ENCODE peak calls at places on chromosomes 5 and 9, in ten cellular contexts. One of them, this sample, is unnamed.

GRCh38 chr9:131417264-131418142 is 23.6 kb downstream of the PRRC2B start:
- DNase-seq in progenitor cell of endocrine pancreas: no peak
- DNase-seq in colonic mucosa: no peak
- DNase-seq in spleen: no peak
- DNase-seq in fibroblast of the aortic adventitia: no peak
- DNase-seq in HepG2: no peak
- DNase-seq in GM13977: peak
- DNase-seq in fibroblast of mammary gland: no peak
- DNase-seq in ovary: no peak
- DNase-seq in BJ: no peak
- DNase-seq in this sample: no peak

GRCh38 chr9:136386018-136386417 is 12.5 kb upstream of the CARD9 start:
- DNase-seq in BJ: no peak
- DNase-seq in ovary: no peak
- DNase-seq in progenitor cell of endocrine pancreas: no peak
- DNase-seq in HepG2: no peak
- DNase-seq in fibroblast of mammary gland: peak
- DNase-seq in GM13977: no peak
- DNase-seq in spleen: no peak
- DNase-seq in colonic mucosa: no peak
- DNase-seq in fibroblast of the aortic adventitia: no peak
- DNase-seq in this sample: no peak

GRCh38 chr5:57537831-57538230 is 55.2 kb upstream of the ACTBL2 start:
- DNase-seq in spleen: no peak
- DNase-seq in HepG2: no peak
- DNase-seq in ovary: no peak
- DNase-seq in progenitor cell of endocrine pancreas: no peak
- DNase-seq in BJ: no peak
- DNase-seq in fibroblast of mammary gland: no peak
- DNase-seq in fibroblast of the aortic adventitia: no peak
- DNase-seq in GM13977: no peak
- DNase-seq in colonic mucosa: no peak
- DNase-seq in this sample: no peak

GRCh38 chr5:126003309-126003708 is 419.9 kb upstream of the GRAMD2B start:
- DNase-seq in spleen: no peak
- DNase-seq in ovary: peak
- DNase-seq in progenitor cell of endocrine pancreas: no peak
- DNase-seq in colonic mucosa: peak
- DNase-seq in fibroblast of mammary gland: peak
- DNase-seq in GM13977: no peak
- DNase-seq in fibroblast of the aortic adventitia: peak
- DNase-seq in HepG2: no peak
- DNase-seq in BJ: peak
- DNase-seq in this sample: no peak

GRCh38 chr9:84670106-84670800 is 724 bp downstream of the NTRK2 start:
- DNase-seq in progenitor cell of endocrine pancreas: peak
- DNase-seq in fibroblast of mammary gland: no peak
- DNase-seq in BJ: no peak
- DNase-seq in GM13977: peak
- DNase-seq in fibroblast of the aortic adventitia: no peak
- DNase-seq in ovary: peak
- DNase-seq in colonic mucosa: no peak
- DNase-seq in HepG2: no peak
- DNase-seq in spleen: peak
- DNase-seq in this sample: no peak

GRCh38 chr5:32264954-32265572 is 47.7 kb downstream of the MTMR12 start:
- DNase-seq in BJ: no peak
- DNase-seq in fibroblast of the aortic adventitia: no peak
- DNase-seq in spleen: no peak
- DNase-seq in GM13977: no peak
- DNase-seq in ovary: no peak
- DNase-seq in colonic mucosa: no peak
- DNase-seq in fibroblast of mammary gland: no peak
- DNase-seq in progenitor cell of endocrine pancreas: no peak
- DNase-seq in HepG2: no peak
- DNase-seq in this sample: no peak

GRCh38 chr9:135958485-135958884 is 2.7 kb downstream of the UBAC1 start:
- DNase-seq in GM13977: no peak
- DNase-seq in HepG2: no peak
- DNase-seq in ovary: no peak
- DNase-seq in colonic mucosa: no peak
- DNase-seq in spleen: no peak
- DNase-seq in progenitor cell of endocrine pancreas: no peak
- DNase-seq in fibroblast of the aortic adventitia: no peak
- DNase-seq in BJ: no peak
- DNase-seq in fibroblast of mammary gland: no peak
- DNase-seq in this sample: no peak

GRCh38 chr9:71766663-71767062 is 1.6 kb downstream of the CEMIP2 start:
- DNase-seq in fibroblast of the aortic adventitia: no peak
- DNase-seq in BJ: no peak
- DNase-seq in HepG2: peak
- DNase-seq in fibroblast of mammary gland: no peak
- DNase-seq in spleen: no peak
- DNase-seq in progenitor cell of endocrine pancreas: no peak
- DNase-seq in colonic mucosa: no peak
- DNase-seq in ovary: no peak
- DNase-seq in GM13977: peak
- DNase-seq in this sample: no peak

GRCh38 chr9:137580209-137580957 is 1.7 kb upstream of the DPH7 start:
- DNase-seq in BJ: no peak
- DNase-seq in spleen: no peak
- DNase-seq in GM13977: no peak
- DNase-seq in fibroblast of mammary gland: no peak
- DNase-seq in colonic mucosa: no peak
- DNase-seq in HepG2: no peak
- DNase-seq in progenitor cell of endocrine pancreas: no peak
- DNase-seq in fibroblast of the aortic adventitia: no peak
- DNase-seq in ovary: no peak
- DNase-seq in this sample: no peak

GRCh38 chr5:116669261-116670049 is 94.8 kb upstream of the SEMA6A start:
- DNase-seq in fibroblast of mammary gland: no peak
- DNase-seq in progenitor cell of endocrine pancreas: no peak
- DNase-seq in colonic mucosa: no peak
- DNase-seq in HepG2: no peak
- DNase-seq in BJ: no peak
- DNase-seq in ovary: no peak
- DNase-seq in spleen: no peak
- DNase-seq in GM13977: no peak
- DNase-seq in fibroblast of the aortic adventitia: no peak
- DNase-seq in this sample: no peak

GRCh38 chr9:133002147-133003070 is 23.9 kb downstream of the GFI1B start:
- DNase-seq in progenitor cell of endocrine pancreas: no peak
- DNase-seq in colonic mucosa: no peak
- DNase-seq in spleen: peak
- DNase-seq in HepG2: no peak
- DNase-seq in ovary: no peak
- DNase-seq in fibroblast of the aortic adventitia: no peak
- DNase-seq in fibroblast of mammary gland: no peak
- DNase-seq in GM13977: no peak
- DNase-seq in BJ: no peak
- DNase-seq in this sample: no peak

GRCh38 chr9:114995681-114996221 is 65.4 kb upstream of the TNFSF8 start:
- DNase-seq in progenitor cell of endocrine pancreas: no peak
- DNase-seq in ovary: no peak
- DNase-seq in GM13977: no peak
- DNase-seq in colonic mucosa: no peak
- DNase-seq in spleen: no peak
- DNase-seq in BJ: no peak
- DNase-seq in fibroblast of the aortic adventitia: no peak
- DNase-seq in HepG2: no peak
- DNase-seq in fibroblast of mammary gland: no peak
- DNase-seq in this sample: no peak

GRCh38 chr5:110321117-110321516 is 405.4 kb downstream of the TMEM232 start:
- DNase-seq in BJ: peak
- DNase-seq in spleen: no peak
- DNase-seq in GM13977: no peak
- DNase-seq in fibroblast of mammary gland: peak
- DNase-seq in fibroblast of the aortic adventitia: peak
- DNase-seq in HepG2: no peak
- DNase-seq in progenitor cell of endocrine pancreas: no peak
- DNase-seq in colonic mucosa: no peak
- DNase-seq in ovary: no peak
- DNase-seq in this sample: no peak

GRCh38 chr9:113678119-113678861 is 197.8 kb upstream of the ZNF618 start:
- DNase-seq in HepG2: no peak
- DNase-seq in GM13977: no peak
- DNase-seq in ovary: no peak
- DNase-seq in BJ: no peak
- DNase-seq in spleen: no peak
- DNase-seq in colonic mucosa: no peak
- DNase-seq in fibroblast of the aortic adventitia: no peak
- DNase-seq in progenitor cell of endocrine pancreas: no peak
- DNase-seq in fibroblast of mammary gland: no peak
- DNase-seq in this sample: no peak
- TF ChIP-seq CTCF in HepG2: no peak
- TF ChIP-seq CTCF in GM13977: no peak
- TF ChIP-seq CTCF in ovary: no peak
- TF ChIP-seq CTCF in BJ: no peak
- TF ChIP-seq CTCF in spleen: no peak
- TF ChIP-seq CTCF in colonic mucosa: no peak
- TF ChIP-seq CTCF in fibroblast of the aortic adventitia: no peak
- TF ChIP-seq CTCF in progenitor cell of endocrine pancreas: no peak
- TF ChIP-seq CTCF in fibroblast of mammary gland: no peak
- TF ChIP-seq CTCF in this sample: no peak

GRCh38 chr9:134861586-134862334 is 18.9 kb upstream of the FCN2 start:
- DNase-seq in HepG2: no peak
- DNase-seq in fibroblast of mammary gland: no peak
- DNase-seq in BJ: no peak
- DNase-seq in colonic mucosa: no peak
- DNase-seq in spleen: peak
- DNase-seq in fibroblast of the aortic adventitia: no peak
- DNase-seq in ovary: no peak
- DNase-seq in GM13977: no peak
- DNase-seq in progenitor cell of endocrine pancreas: no peak
- DNase-seq in this sample: no peak

GRCh38 chr9:134855231-134855899 is 25.2 kb upstream of the FCN2 start:
- DNase-seq in fibroblast of mammary gland: no peak
- DNase-seq in spleen: peak
- DNase-seq in progenitor cell of endocrine pancreas: no peak
- DNase-seq in fibroblast of the aortic adventitia: no peak
- DNase-seq in GM13977: no peak
- DNase-seq in HepG2: no peak
- DNase-seq in colonic mucosa: no peak
- DNase-seq in ovary: peak
- DNase-seq in BJ: no peak
- DNase-seq in this sample: no peak

GRCh38 chr9:134855900-134856377 is 24.7 kb upstream of the FCN2 start:
- DNase-seq in progenitor cell of endocrine pancreas: no peak
- DNase-seq in colonic mucosa: no peak
- DNase-seq in fibroblast of the aortic adventitia: no peak
- DNase-seq in ovary: no peak
- DNase-seq in spleen: no peak
- DNase-seq in GM13977: no peak
- DNase-seq in HepG2: no peak
- DNase-seq in BJ: no peak
- DNase-seq in fibroblast of mammary gland: no peak
- DNase-seq in this sample: no peak

GRCh38 chr9:134860510-134860909 is 20.1 kb upstream of the FCN2 start:
- DNase-seq in GM13977: no peak
- DNase-seq in colonic mucosa: no peak
- DNase-seq in BJ: no peak
- DNase-seq in progenitor cell of endocrine pancreas: no peak
- DNase-seq in ovary: peak
- DNase-seq in fibroblast of mammary gland: no peak
- DNase-seq in fibroblast of the aortic adventitia: no peak
- DNase-seq in HepG2: no peak
- DNase-seq in spleen: no peak
- DNase-seq in this sample: no peak

GRCh38 chr9:134858051-134858841 is 22.4 kb upstream of the FCN2 start:
- DNase-seq in HepG2: no peak
- DNase-seq in spleen: no peak
- DNase-seq in fibroblast of the aortic adventitia: peak
- DNase-seq in fibroblast of mammary gland: peak
- DNase-seq in progenitor cell of endocrine pancreas: no peak
- DNase-seq in colonic mucosa: no peak
- DNase-seq in BJ: no peak
- DNase-seq in ovary: peak
- DNase-seq in GM13977: peak
- DNase-seq in this sample: no peak
- TF ChIP-seq CTCF in HepG2: no peak
- TF ChIP-seq CTCF in spleen: no peak
- TF ChIP-seq CTCF in fibroblast of the aortic adventitia: peak
- TF ChIP-seq CTCF in fibroblast of mammary gland: peak
- TF ChIP-seq CTCF in progenitor cell of endocrine pancreas: no peak
- TF ChIP-seq CTCF in colonic mucosa: no peak
- TF ChIP-seq CTCF in BJ: no peak
- TF ChIP-seq CTCF in ovary: no peak
- TF ChIP-seq CTCF in GM13977: peak
- TF ChIP-seq CTCF in this sample: no peak

GRCh38 chr5:143759368-143760136 is 52.4 kb upstream of the HMHB1 start:
- DNase-seq in HepG2: no peak
- DNase-seq in spleen: no peak
- DNase-seq in GM13977: no peak
- DNase-seq in fibroblast of the aortic adventitia: peak
- DNase-seq in progenitor cell of endocrine pancreas: no peak
- DNase-seq in BJ: no peak
- DNase-seq in fibroblast of mammary gland: no peak
- DNase-seq in colonic mucosa: no peak
- DNase-seq in ovary: no peak
- DNase-seq in this sample: no peak

GRCh38 chr5:143755969-143756368 is 56.0 kb upstream of the HMHB1 start:
- DNase-seq in BJ: no peak
- DNase-seq in fibroblast of mammary gland: no peak
- DNase-seq in progenitor cell of endocrine pancreas: no peak
- DNase-seq in colonic mucosa: no peak
- DNase-seq in GM13977: no peak
- DNase-seq in ovary: no peak
- DNase-seq in spleen: no peak
- DNase-seq in HepG2: peak
- DNase-seq in fibroblast of the aortic adventitia: no peak
- DNase-seq in this sample: no peak

GRCh38 chr5:143757116-143757515 is 54.8 kb upstream of the HMHB1 start:
- DNase-seq in spleen: no peak
- DNase-seq in fibroblast of the aortic adventitia: peak
- DNase-seq in GM13977: no peak
- DNase-seq in colonic mucosa: no peak
- DNase-seq in BJ: no peak
- DNase-seq in progenitor cell of endocrine pancreas: no peak
- DNase-seq in fibroblast of mammary gland: no peak
- DNase-seq in ovary: no peak
- DNase-seq in HepG2: no peak
- DNase-seq in this sample: no peak

GRCh38 chr5:143758750-143759149 is 53.2 kb upstream of the HMHB1 start:
- DNase-seq in HepG2: no peak
- DNase-seq in colonic mucosa: no peak
- DNase-seq in ovary: no peak
- DNase-seq in BJ: no peak
- DNase-seq in GM13977: peak
- DNase-seq in spleen: no peak
- DNase-seq in fibroblast of the aortic adventitia: peak
- DNase-seq in progenitor cell of endocrine pancreas: no peak
- DNase-seq in fibroblast of mammary gland: peak
- DNase-seq in this sample: no peak

GRCh38 chr5:143758015-143758414 is 53.9 kb upstream of the HMHB1 start:
- DNase-seq in colonic mucosa: no peak
- DNase-seq in HepG2: no peak
- DNase-seq in fibroblast of the aortic adventitia: no peak
- DNase-seq in BJ: no peak
- DNase-seq in spleen: no peak
- DNase-seq in progenitor cell of endocrine pancreas: no peak
- DNase-seq in ovary: no peak
- DNase-seq in GM13977: no peak
- DNase-seq in fibroblast of mammary gland: no peak
- DNase-seq in this sample: no peak
- TF ChIP-seq CTCF in colonic mucosa: no peak
- TF ChIP-seq CTCF in HepG2: no peak
- TF ChIP-seq CTCF in fibroblast of the aortic adventitia: no peak
- TF ChIP-seq CTCF in BJ: no peak
- TF ChIP-seq CTCF in spleen: no peak
- TF ChIP-seq CTCF in progenitor cell of endocrine pancreas: no peak
- TF ChIP-seq CTCF in ovary: no peak
- TF ChIP-seq CTCF in GM13977: no peak
- TF ChIP-seq CTCF in fibroblast of mammary gland: no peak
- TF ChIP-seq CTCF in this sample: no peak

GRCh38 chr5:180831139-180832080 is 28.8 kb upstream of the MGAT1 start:
- DNase-seq in BJ: peak
- DNase-seq in spleen: peak
- DNase-seq in colonic mucosa: peak
- DNase-seq in GM13977: peak
- DNase-seq in HepG2: no peak
- DNase-seq in fibroblast of mammary gland: peak
- DNase-seq in progenitor cell of endocrine pancreas: peak
- DNase-seq in fibroblast of the aortic adventitia: peak
- DNase-seq in ovary: peak
- DNase-seq in this sample: peak
- TF ChIP-seq CTCF in BJ: no peak
- TF ChIP-seq CTCF in spleen: peak
- TF ChIP-seq CTCF in colonic mucosa: no peak
- TF ChIP-seq CTCF in GM13977: no peak
- TF ChIP-seq CTCF in HepG2: no peak
- TF ChIP-seq CTCF in fibroblast of mammary gland: no peak
- TF ChIP-seq CTCF in progenitor cell of endocrine pancreas: peak
- TF ChIP-seq CTCF in fibroblast of the aortic adventitia: no peak
- TF ChIP-seq CTCF in ovary: peak
- TF ChIP-seq CTCF in this sample: no peak